ENCODE peak calls at places on chromosomes 5 and 9, in eight cellular contexts. W is MV-4-11; X is amniotic stem cell; R is CD8-positive, alpha-beta T cell; F is AG09319; C is stimulated activated CD8-positive, alpha-beta memory T cell treated with anti-CD3 and anti-CD28 coated beads, Interleukin-4, amount 100 ng/mL, for 1 hour; V is CD4-positive, alpha-beta T cell; K is small intestine. O is an unnamed sample.

GRCh38 chr9:93126151-93126781 is 7.8 kb downstream of the NINJ1 start:
- DNase-seq in W (no peak), X (no peak), R (no peak), F (no peak), C (no peak), V (no peak), K (no peak), O (no peak)

GRCh38 chr9:92196909-92197308 is 81.7 kb upstream of the SPTLC1 start:
- DNase-seq in W (no peak), X (no peak), R (no peak), F (peak), C (no peak), V (no peak), K (no peak), O (no peak)

GRCh38 chr9:129143461-129143927 is 32.3 kb downstream of the PTPA start:
- DNase-seq in W (no peak), X (no peak), R (no peak), F (no peak), C (no peak), V (no peak), K (no peak), O (no peak)

GRCh38 chr5:164235176-164235914 is 729.9 kb downstream of the MAT2B start:
- DNase-seq in W (no peak), X (no peak), R (no peak), F (no peak), C (no peak), V (no peak), K (no peak), O (no peak)

GRCh38 chr5:16725575-16725974 is 108.8 kb upstream of the RETREG1 start:
- DNase-seq in W (no peak), X (no peak), R (no peak), F (no peak), C (no peak), V (no peak), K (no peak), O (no peak)

GRCh38 chr5:140239939-140240700 is 62.8 kb downstream of the PFDN1 start:
- DNase-seq in W (peak), X (peak), R (peak), F (no peak), C (no peak), V (peak), K (peak), O (no peak)

GRCh38 chr9:38212016-38212415 is 143.0 kb upstream of the SHB start:
- DNase-seq in W (no peak), X (no peak), R (no peak), F (no peak), C (no peak), V (no peak), K (peak), O (no peak)

GRCh38 chr5:95913663-95914062 is 48.0 kb downstream of the ELL2 start:
- DNase-seq in W (no peak), X (no peak), R (no peak), F (no peak), C (no peak), V (no peak), K (no peak), O (no peak)

GRCh38 chr9:93479726-93480125 is 26.3 kb upstream of the FAM120AOS start:
- DNase-seq in W (no peak), X (no peak), R (no peak), F (no peak), C (no peak), V (no peak), K (no peak), O (no peak)

GRCh38 chr9:76835571-76836283 is 70.2 kb downstream of the PRUNE2 start:
- DNase-seq in W (no peak), X (peak), R (no peak), F (peak), C (no peak), V (no peak), K (no peak), O (no peak)

O was measured in esophagus squamous epithelium.